ENCODE peak calls at places on chromosomes 2 and 18, in five cellular contexts. One of them, this sample, is unnamed.

GRCh38 chr2:141806090-141806489 is 324.7 kb downstream of the LRP1B start:
- DNase-seq in Peyer's patch: no peak
- DNase-seq in A549: no peak
- DNase-seq in progenitor cell of endocrine pancreas: no peak
- DNase-seq in K562: no peak
- DNase-seq in this sample: no peak

GRCh38 chr18:24914148-24914525 is 437.8 kb downstream of the ZNF521 start:
- DNase-seq in Peyer's patch: no peak
- DNase-seq in K562: no peak
- DNase-seq in A549: no peak
- DNase-seq in progenitor cell of endocrine pancreas: no peak
- DNase-seq in this sample: no peak

GRCh38 chr18:25140144-25140961 is 211.6 kb downstream of the ZNF521 start:
- DNase-seq in Peyer's patch: no peak
- DNase-seq in progenitor cell of endocrine pancreas: no peak
- DNase-seq in A549: no peak
- DNase-seq in K562: no peak
- DNase-seq in this sample: no peak

GRCh38 chr2:160417745-160418397 is 75.7 kb downstream of the RBMS1 start:
- DNase-seq in progenitor cell of endocrine pancreas: no peak
- DNase-seq in Peyer's patch: no peak
- DNase-seq in K562: no peak
- DNase-seq in A549: peak
- DNase-seq in this sample: no peak

GRCh38 chr2:42954227-42954962 is 162.0 kb upstream of the HAAO start:
- DNase-seq in K562: no peak
- DNase-seq in progenitor cell of endocrine pancreas: no peak
- DNase-seq in A549: no peak
- DNase-seq in Peyer's patch: no peak
- DNase-seq in this sample: no peak

GRCh38 chr2:99857867-99858444 is 284.4 kb downstream of the AFF3 start:
- DNase-seq in progenitor cell of endocrine pancreas: no peak
- DNase-seq in K562: no peak
- DNase-seq in A549: no peak
- DNase-seq in Peyer's patch: no peak
- DNase-seq in this sample: no peak

GRCh38 chr2:120531863-120532600 is 186.1 kb downstream of the INHBB start:
- DNase-seq in K562: no peak
- DNase-seq in progenitor cell of endocrine pancreas: no peak
- DNase-seq in Peyer's patch: no peak
- DNase-seq in A549: no peak
- DNase-seq in this sample: no peak

GRCh38 chr2:112777036-112777435 is 7.3 kb downstream of the IL1A start:
- DNase-seq in Peyer's patch: no peak
- DNase-seq in A549: no peak
- DNase-seq in progenitor cell of endocrine pancreas: no peak
- DNase-seq in K562: no peak
- DNase-seq in this sample: no peak

GRCh38 chr2:232345251-232345650 is 33.3 kb upstream of the ALPP start:
- DNase-seq in Peyer's patch: no peak
- DNase-seq in progenitor cell of endocrine pancreas: no peak
- DNase-seq in K562: no peak
- DNase-seq in A549: no peak
- DNase-seq in this sample: no peak

GRCh38 chr2:88078624-88079169 is 11.1 kb downstream of the SMYD1 start:
- DNase-seq in Peyer's patch: no peak
- DNase-seq in progenitor cell of endocrine pancreas: no peak
- DNase-seq in K562: no peak
- DNase-seq in A549: no peak
- DNase-seq in this sample: no peak

GRCh38 chr2:141109633-141110032 is 1021.2 kb downstream of the LRP1B start:
- DNase-seq in progenitor cell of endocrine pancreas: no peak
- DNase-seq in K562: peak
- DNase-seq in Peyer's patch: no peak
- DNase-seq in A549: peak
- DNase-seq in this sample: no peak

GRCh38 chr2:30768036-30768686 is 39.1 kb downstream of the CAPN13 start:
- DNase-seq in K562: no peak
- DNase-seq in A549: no peak
- DNase-seq in progenitor cell of endocrine pancreas: no peak
- DNase-seq in Peyer's patch: no peak
- DNase-seq in this sample: no peak

GRCh38 chr18:77061946-77062517 is 70.6 kb downstream of the MBP start:
- DNase-seq in K562: peak
- DNase-seq in progenitor cell of endocrine pancreas: no peak
- DNase-seq in A549: no peak
- DNase-seq in Peyer's patch: peak
- DNase-seq in this sample: peak

GRCh38 chr2:37323176-37323575 is 1.5 kb downstream of the PRKD3 start:
- DNase-seq in K562: peak
- DNase-seq in A549: no peak
- DNase-seq in progenitor cell of endocrine pancreas: no peak
- DNase-seq in Peyer's patch: no peak
- DNase-seq in this sample: no peak

GRCh38 chr2:151947524-151948165 is 119.4 kb upstream of the ARL5A start:
- DNase-seq in progenitor cell of endocrine pancreas: no peak
- DNase-seq in K562: no peak
- DNase-seq in Peyer's patch: no peak
- DNase-seq in A549: no peak
- DNase-seq in this sample: no peak

GRCh38 chr18:62610509-62611394 is 87.9 kb downstream of the ZCCHC2 start:
- DNase-seq in A549: no peak
- DNase-seq in Peyer's patch: no peak
- DNase-seq in progenitor cell of endocrine pancreas: no peak
- DNase-seq in K562: peak
- DNase-seq in this sample: no peak

GRCh38 chr2:168848220-168848619 is 42.0 kb downstream of the SPC25 start:
- DNase-seq in K562: no peak
- DNase-seq in Peyer's patch: no peak
- DNase-seq in A549: no peak
- DNase-seq in progenitor cell of endocrine pancreas: no peak
- DNase-seq in this sample: no peak

GRCh38 chr2:177602611-177603164 is 210.1 kb downstream of the AGPS start:
- DNase-seq in A549: no peak
- DNase-seq in Peyer's patch: no peak
- DNase-seq in progenitor cell of endocrine pancreas: no peak
- DNase-seq in K562: no peak
- DNase-seq in this sample: no peak

GRCh38 chr2:98013407-98014042 is 17.8 kb upstream of the TMEM131 start:
- DNase-seq in K562: no peak
- DNase-seq in progenitor cell of endocrine pancreas: no peak
- DNase-seq in Peyer's patch: no peak
- DNase-seq in A549: no peak
- DNase-seq in this sample: peak
- TF ChIP-seq CTCF in K562: no peak
- TF ChIP-seq CTCF in progenitor cell of endocrine pancreas: no peak
- TF ChIP-seq CTCF in Peyer's patch: no peak
- TF ChIP-seq CTCF in A549: no peak
- TF ChIP-seq CTCF in this sample: no peak

GRCh38 chr2:27378096-27378808 is 2.3 kb downstream of the ZNF513 start:
- DNase-seq in K562: no peak
- DNase-seq in progenitor cell of endocrine pancreas: no peak
- DNase-seq in Peyer's patch: no peak
- DNase-seq in A549: peak
- DNase-seq in this sample: no peak
- TF ChIP-seq CTCF in K562: no peak
- TF ChIP-seq CTCF in progenitor cell of endocrine pancreas: no peak
- TF ChIP-seq CTCF in Peyer's patch: no peak
- TF ChIP-seq CTCF in A549: peak
- TF ChIP-seq CTCF in this sample: peak

GRCh38 chr2:164913640-164914346 is 41.5 kb downstream of the SLC38A11 start:
- DNase-seq in A549: peak
- DNase-seq in K562: no peak
- DNase-seq in progenitor cell of endocrine pancreas: no peak
- DNase-seq in Peyer's patch: no peak
- DNase-seq in this sample: no peak
- TF ChIP-seq CTCF in A549: peak
- TF ChIP-seq CTCF in K562: no peak
- TF ChIP-seq CTCF in progenitor cell of endocrine pancreas: peak
- TF ChIP-seq CTCF in Peyer's patch: peak
- TF ChIP-seq CTCF in this sample: peak

DNA sequence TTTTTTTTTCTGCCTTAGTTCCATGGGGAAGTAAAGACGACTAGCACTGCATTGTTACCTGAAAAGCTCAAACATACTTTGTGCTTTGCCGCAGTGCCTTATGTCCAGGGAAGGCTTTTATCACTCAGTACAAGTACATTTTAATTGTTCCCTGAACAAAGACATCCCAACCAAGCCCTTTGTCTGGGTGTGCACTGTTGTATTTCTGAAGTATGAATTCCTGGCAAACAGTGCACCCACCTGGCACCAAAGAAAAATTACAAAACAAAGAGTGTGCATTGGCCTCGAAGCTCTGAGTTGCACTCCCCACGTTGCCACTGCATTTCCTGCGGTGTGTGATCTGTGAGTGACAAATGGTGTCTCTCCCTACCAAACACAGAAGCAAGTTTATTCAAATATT is 858.5 kb upstream of the PIK3C3 start:
- DNase-seq in Peyer's patch: no peak
- DNase-seq in A549: no peak
- DNase-seq in progenitor cell of endocrine pancreas: no peak
- DNase-seq in K562: no peak
- DNase-seq in this sample: no peak
- TF ChIP-seq CTCF in Peyer's patch: no peak
- TF ChIP-seq CTCF in A549: no peak
- TF ChIP-seq CTCF in progenitor cell of endocrine pancreas: peak
- TF ChIP-seq CTCF in K562: no peak
- TF ChIP-seq CTCF in this sample: no peak

GRCh38 chr2:13201924-13202323 is 485.2 kb downstream of the TRIB2 start:
- DNase-seq in A549: no peak
- DNase-seq in Peyer's patch: no peak
- DNase-seq in progenitor cell of endocrine pancreas: no peak
- DNase-seq in K562: no peak
- DNase-seq in this sample: no peak
- TF ChIP-seq CTCF in A549: no peak
- TF ChIP-seq CTCF in Peyer's patch: no peak
- TF ChIP-seq CTCF in progenitor cell of endocrine pancreas: peak
- TF ChIP-seq CTCF in K562: no peak
- TF ChIP-seq CTCF in this sample: peak